ENCODE peak calls at places on chromosome 9, in ten cellular contexts. B is ovary, C is vagina, P is A549, A is body of pancreas, X is IMR-90, F is tibial nerve, Z is spleen, S is sigmoid colon, V is uterus. N is an unnamed sample.

GRCh38 chr9:113474372-113474771 is 10.8 kb downstream of the RGS3 start:
- DNase-seq in B (no peak), C (no peak), P (no peak), A (no peak), X (no peak), F (no peak), Z (no peak), S (peak), V (no peak), N (no peak)

GRCh38 chr9:121625590-121625989 is 25.8 kb upstream of the DAB2IP start:
- DNase-seq in B (no peak), C (no peak), P (no peak), A (no peak), X (no peak), F (no peak), Z (no peak), S (no peak), V (no peak), N (no peak)

GRCh38 chr9:93814561-93814960 is 140.6 kb downstream of the BARX1 start:
- DNase-seq in B (no peak), C (no peak), P (no peak), A (no peak), X (no peak), F (no peak), Z (no peak), S (no peak), V (no peak), N (no peak)

GRCh38 chr9:19998153-19998552 is 209.3 kb upstream of the SLC24A2 start:
- DNase-seq in B (no peak), C (no peak), P (no peak), A (no peak), X (peak), F (no peak), Z (no peak), S (no peak), V (no peak), N (no peak)

GRCh38 chr9:73869261-73869660 is 627.9 kb upstream of the RORB start:
- DNase-seq in B (no peak), C (no peak), P (no peak), A (no peak), X (no peak), F (no peak), Z (no peak), S (no peak), V (no peak), N (no peak)

GRCh38 chr9:21252727-21253547 is 13.1 kb upstream of the IFNA14 start:
- DNase-seq in B (no peak), C (no peak), P (peak), A (no peak), X (peak), F (peak), Z (peak), S (no peak), V (no peak), N (peak)

GRCh38 chr9:121557581-121558422 is 58.2 kb upstream of the GGTA1 start:
- DNase-seq in B (peak), C (no peak), P (no peak), A (peak), X (peak), F (peak), Z (peak), S (peak), V (peak), N (peak)

GRCh38 chr9:85743290-85744128 is 1.8 kb upstream of the AGTPBP1 start:
- DNase-seq in B (no peak), C (no peak), P (peak), A (peak), X (peak), F (peak), Z (peak), S (peak), V (no peak), N (no peak)

GRCh38 chr9:128587453-128587852 is 35.1 kb downstream of the SPTAN1 start:
- DNase-seq in B (no peak), C (no peak), P (no peak), A (no peak), X (no peak), F (no peak), Z (no peak), S (no peak), V (no peak), N (no peak)

GRCh38 chr9:93667627-93668026 is 91.2 kb downstream of the PHF2 start:
- DNase-seq in B (no peak), C (no peak), P (no peak), A (no peak), X (no peak), F (no peak), Z (peak), S (peak), V (no peak), N (no peak)

GRCh38 chr9:128393171-128393761 is 22.1 kb downstream of the URM1 start:
- DNase-seq in B (no peak), C (no peak), P (no peak), A (no peak), X (no peak), F (no peak), Z (no peak), S (no peak), V (no peak), N (no peak)

GRCh38 chr9:19162956-19163355 is 35.7 kb upstream of the PLIN2 start:
- DNase-seq in B (no peak), C (no peak), P (no peak), A (no peak), X (no peak), F (no peak), Z (peak), S (peak), V (peak), N (no peak)

GRCh38 chr9:36392489-36392888 is 7.6 kb downstream of the RNF38 start:
- DNase-seq in B (no peak), C (no peak), P (no peak), A (no peak), X (peak), F (no peak), Z (no peak), S (no peak), V (no peak), N (no peak)

GRCh38 chr9:97853844-97854695 is 1.0 kb downstream of the FOXE1 start:
- DNase-seq in B (no peak), C (no peak), P (peak), A (no peak), X (peak), F (no peak), Z (peak), S (no peak), V (no peak), N (no peak)

GRCh38 chr9:5817776-5818336 is 15.1 kb downstream of the ERMP1 start:
- DNase-seq in B (no peak), C (no peak), P (no peak), A (no peak), X (peak), F (no peak), Z (no peak), S (no peak), V (no peak), N (no peak)

GRCh38 chr9:15086096-15087030 is 176.1 kb upstream of the FREM1 start:
- DNase-seq in B (no peak), C (no peak), P (no peak), A (peak), X (no peak), F (no peak), Z (no peak), S (no peak), V (no peak), N (no peak)

GRCh38 chr9:27468450-27469110 is 55.5 kb upstream of the IFNK start:
- DNase-seq in B (no peak), C (no peak), P (no peak), A (no peak), X (no peak), F (no peak), Z (peak), S (no peak), V (no peak), N (no peak)

GRCh38 chr9:134794726-134795370 is 85.8 kb upstream of the FCN2 start:
- DNase-seq in B (no peak), C (no peak), P (no peak), A (no peak), X (no peak), F (no peak), Z (no peak), S (no peak), V (no peak), N (no peak)

GRCh38 chr9:90333226-90333625 is 309.4 kb downstream of the DIRAS2 start:
- DNase-seq in B (no peak), C (no peak), P (no peak), A (no peak), X (no peak), F (no peak), Z (no peak), S (no peak), V (no peak), N (no peak)

GRCh38 chr9:74391816-74392215 is 105.3 kb upstream of the RORB start:
- DNase-seq in B (no peak), C (no peak), P (no peak), A (no peak), X (no peak), F (no peak), Z (no peak), S (no peak), V (no peak), N (no peak)

GRCh38 chr9:118961857-118962256 is 407.4 kb downstream of the BRINP1 start:
- DNase-seq in B (no peak), C (no peak), P (peak), A (no peak), X (peak), F (no peak), Z (no peak), S (no peak), V (no peak), N (no peak)

GRCh38 chr9:98331536-98332259 is 76.2 kb upstream of the TBC1D2 start:
- DNase-seq in B (no peak), C (no peak), P (no peak), A (no peak), X (peak), F (no peak), Z (no peak), S (no peak), V (no peak), N (no peak)

GRCh38 chr9:88872171-88872946 is 118.9 kb upstream of the S1PR3 start:
- DNase-seq in B (no peak), C (no peak), P (no peak), A (no peak), X (no peak), F (no peak), Z (no peak), S (no peak), V (no peak), N (no peak)

GRCh38 chr9:82797539-82797938 is 265.4 kb downstream of the RASEF start:
- DNase-seq in B (no peak), C (no peak), P (no peak), A (peak), X (no peak), F (no peak), Z (no peak), S (no peak), V (peak), N (peak)

GRCh38 chr9:38641985-38642864 is 21.8 kb upstream of the ANKRD18A start:
- DNase-seq in B (no peak), C (no peak), P (peak), A (peak), X (peak), F (no peak), Z (no peak), S (no peak), V (no peak), N (no peak)

DNA sequence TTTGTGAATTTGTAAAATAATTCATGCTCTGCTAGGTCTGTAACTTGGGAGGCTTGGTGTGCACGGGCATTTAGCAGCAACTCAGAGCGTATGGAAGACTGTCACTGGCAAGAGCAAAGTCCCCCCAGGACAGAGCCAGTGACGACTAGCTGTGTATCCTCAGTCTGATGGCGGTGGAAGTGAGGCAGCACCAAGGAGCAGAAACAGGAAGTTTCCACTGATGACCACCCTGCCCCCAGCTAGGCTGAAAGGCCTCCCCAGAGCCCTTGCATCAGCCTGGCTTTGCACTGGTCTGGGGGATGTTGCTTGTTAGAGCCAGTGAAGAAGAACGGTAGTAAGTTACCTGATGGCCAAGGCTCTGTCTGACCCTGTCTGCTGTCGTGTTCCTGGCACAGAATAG is 66.8 kb upstream of the ABL1 start:
- DNase-seq in B (no peak), C (no peak), P (no peak), A (no peak), X (peak), F (no peak), Z (no peak), S (no peak), V (no peak), N (no peak)
- TF ChIP-seq POLR2A in B (no peak), C (no peak), P (no peak), A (no peak), X (no peak), F (no peak), Z (no peak), S (no peak), V (no peak), N (no peak)

GRCh38 chr9:34958411-34958982 is 412 bp downstream of the PHF24 start:
- DNase-seq in B (no peak), C (no peak), P (no peak), A (no peak), X (no peak), F (no peak), Z (no peak), S (no peak), V (no peak), N (no peak)
- TF ChIP-seq CTCF in B (no peak), C (no peak), P (no peak), A (no peak), X (no peak), F (no peak), Z (no peak), S (no peak), V (no peak), N (no peak)

GRCh38 chr9:129823934-129824601 is at the start of gene TOR1A:
- DNase-seq in B (peak), C (no peak), P (peak), A (peak), X (peak), F (peak), Z (peak), S (peak), V (peak), N (peak)
- TF ChIP-seq POLR2A in B (peak), C (no peak), P (peak), A (peak), X (peak), F (no peak), Z (no peak), S (no peak), V (peak), N (peak)

GRCh38 chr9:92245005-92245797 is 48.3 kb downstream of the IARS1 start:
- DNase-seq in B (no peak), C (no peak), P (no peak), A (peak), X (peak), F (no peak), Z (no peak), S (no peak), V (no peak), N (no peak)

GRCh38 chr9:92247296-92247695 is 46.2 kb downstream of the IARS1 start:
- DNase-seq in B (no peak), C (no peak), P (no peak), A (no peak), X (peak), F (no peak), Z (no peak), S (no peak), V (no peak), N (no peak)

GRCh38 chr9:92236915-92237314 is 56.6 kb downstream of the IARS1 start:
- DNase-seq in B (no peak), C (no peak), P (no peak), A (no peak), X (no peak), F (no peak), Z (no peak), S (no peak), V (no peak), N (no peak)

GRCh38 chr9:92242779-92243136 is 50.7 kb downstream of the IARS1 start:
- DNase-seq in B (no peak), C (no peak), P (no peak), A (no peak), X (no peak), F (no peak), Z (no peak), S (no peak), V (no peak), N (no peak)

DNA sequence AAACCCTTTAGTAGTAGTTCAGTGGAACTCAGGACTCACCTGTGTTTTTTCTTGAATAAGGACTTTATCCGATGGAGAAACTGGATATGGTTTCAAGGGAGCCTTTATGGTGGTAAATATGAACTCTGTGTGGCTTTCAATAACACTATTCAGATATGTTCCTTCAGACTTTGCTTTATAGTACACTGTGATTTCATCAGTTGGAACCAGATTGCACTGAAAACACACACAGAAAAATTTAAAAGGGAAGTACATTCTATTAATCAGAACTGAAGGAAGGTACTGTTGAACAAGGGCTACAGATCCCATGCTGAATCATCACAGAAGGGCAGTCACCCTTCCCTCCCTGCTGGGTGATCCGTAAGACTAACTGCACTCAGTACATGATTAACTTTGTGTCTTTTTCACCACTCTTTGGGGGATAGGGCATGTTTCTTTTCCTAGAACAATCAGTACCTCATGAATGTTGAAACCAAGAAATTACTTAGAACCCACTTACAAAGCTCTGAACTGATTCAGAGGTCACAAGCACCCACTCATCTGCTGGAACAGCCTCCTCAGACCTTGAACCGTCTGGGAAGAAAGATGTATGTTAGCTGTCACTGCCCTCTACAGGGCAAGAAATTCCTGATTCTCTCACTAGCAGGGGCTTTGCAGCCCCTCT is 51.2 kb downstream of the IARS1 start:
- DNase-seq in B (peak), C (no peak), P (peak), A (no peak), X (peak), F (peak), Z (no peak), S (no peak), V (peak), N (no peak)
- TF ChIP-seq CTCF in B (peak), C (no peak), P (peak), A (no peak), X (peak), F (peak), Z (no peak), S (no peak), V (peak), N (no peak)

N was measured in heart left ventricle.